ENCODE peak calls at places on chromosomes 13 and 19, in seven cellular contexts. One of them, this sample, is unnamed.

GRCh38 chr13:38763446-38764381 is 76.8 kb downstream of the FREM2 start:
- DNase-seq in HCT116: no peak
- DNase-seq in transverse colon: no peak
- DNase-seq in endothelial cell of umbilical vein: peak; percentile 22
- DNase-seq in K562: no peak
- DNase-seq in suprapubic skin: no peak
- DNase-seq in breast epithelium: no peak
- DNase-seq in this sample: peak; percentile 26

GRCh38 chr13:36814465-36814864 is 4.6 kb upstream of the RFXAP start:
- DNase-seq in HCT116: no peak
- DNase-seq in transverse colon: no peak
- DNase-seq in endothelial cell of umbilical vein: peak; percentile 30
- DNase-seq in K562: no peak
- DNase-seq in suprapubic skin: no peak
- DNase-seq in breast epithelium: no peak
- DNase-seq in this sample: no peak

GRCh38 chr19:41302624-41303351 is 7.2 kb upstream of the CCDC97 start:
- DNase-seq in HCT116: no peak
- DNase-seq in transverse colon: peak; percentile 66
- DNase-seq in endothelial cell of umbilical vein: no peak
- DNase-seq in K562: no peak
- DNase-seq in suprapubic skin: peak; percentile 65
- DNase-seq in breast epithelium: no peak
- DNase-seq in this sample: peak; percentile 62

GRCh38 chr19:33697766-33698165 is 76.0 kb downstream of the CHST8 start:
- DNase-seq in HCT116: no peak
- DNase-seq in transverse colon: no peak
- DNase-seq in endothelial cell of umbilical vein: no peak
- DNase-seq in K562: no peak
- DNase-seq in suprapubic skin: peak; percentile 50
- DNase-seq in breast epithelium: no peak
- DNase-seq in this sample: no peak

GRCh38 chr13:38687246-38688229 is 661 bp downstream of the FREM2 start:
- DNase-seq in HCT116: no peak
- DNase-seq in transverse colon: no peak
- DNase-seq in endothelial cell of umbilical vein: no peak
- DNase-seq in K562: no peak
- DNase-seq in suprapubic skin: no peak
- DNase-seq in breast epithelium: no peak
- DNase-seq in this sample: peak; percentile 87

GRCh38 chr19:16824658-16825311 is 4.4 kb upstream of the SIN3B start:
- DNase-seq in HCT116: no peak
- DNase-seq in transverse colon: no peak
- DNase-seq in endothelial cell of umbilical vein: peak; percentile 41
- DNase-seq in K562: no peak
- DNase-seq in suprapubic skin: no peak
- DNase-seq in breast epithelium: no peak
- DNase-seq in this sample: no peak

GRCh38 chr13:95185851-95186250 is 115.4 kb downstream of the ABCC4 start:
- DNase-seq in HCT116: no peak
- DNase-seq in transverse colon: no peak
- DNase-seq in endothelial cell of umbilical vein: no peak
- DNase-seq in K562: no peak
- DNase-seq in suprapubic skin: no peak
- DNase-seq in breast epithelium: no peak
- DNase-seq in this sample: peak; percentile 27

GRCh38 chr19:29687244-29687896 is 22.1 kb downstream of the PLEKHF1 start:
- DNase-seq in HCT116: no peak
- DNase-seq in transverse colon: no peak
- DNase-seq in endothelial cell of umbilical vein: no peak
- DNase-seq in K562: no peak
- DNase-seq in suprapubic skin: no peak
- DNase-seq in breast epithelium: no peak
- DNase-seq in this sample: no peak

GRCh38 chr13:42553098-42554046 is 20.6 kb upstream of the TNFSF11 start:
- DNase-seq in HCT116: no peak
- DNase-seq in transverse colon: no peak
- DNase-seq in endothelial cell of umbilical vein: peak; percentile 83
- DNase-seq in K562: no peak
- DNase-seq in suprapubic skin: no peak
- DNase-seq in breast epithelium: no peak
- DNase-seq in this sample: no peak

GRCh38 chr19:37929512-37929911 is 22.5 kb downstream of the SIPA1L3 start:
- DNase-seq in HCT116: no peak
- DNase-seq in transverse colon: no peak
- DNase-seq in endothelial cell of umbilical vein: no peak
- DNase-seq in K562: no peak
- DNase-seq in suprapubic skin: no peak
- DNase-seq in breast epithelium: no peak
- DNase-seq in this sample: no peak

GRCh38 chr19:34588249-34588648 is 88.7 kb downstream of the SCGB2B2 start:
- DNase-seq in HCT116: peak; percentile 10
- DNase-seq in transverse colon: no peak
- DNase-seq in endothelial cell of umbilical vein: peak; percentile 7
- DNase-seq in K562: no peak
- DNase-seq in suprapubic skin: no peak
- DNase-seq in breast epithelium: peak; percentile 47
- DNase-seq in this sample: peak; percentile 44

GRCh38 chr13:24618219-24618955 is 61.8 kb upstream of the ATP12A start:
- DNase-seq in HCT116: no peak
- DNase-seq in transverse colon: peak; percentile 41
- DNase-seq in endothelial cell of umbilical vein: no peak
- DNase-seq in K562: no peak
- DNase-seq in suprapubic skin: no peak
- DNase-seq in breast epithelium: peak; percentile 21
- DNase-seq in this sample: peak; percentile 13

GRCh38 chr13:72541674-72542073 is 185.8 kb downstream of the MZT1 start:
- DNase-seq in HCT116: no peak
- DNase-seq in transverse colon: no peak
- DNase-seq in endothelial cell of umbilical vein: no peak
- DNase-seq in K562: no peak
- DNase-seq in suprapubic skin: no peak
- DNase-seq in breast epithelium: no peak
- DNase-seq in this sample: no peak

GRCh38 chr19:24064175-24064574 is 22.8 kb upstream of the ZNF254 start:
- DNase-seq in HCT116: no peak
- DNase-seq in transverse colon: no peak
- DNase-seq in endothelial cell of umbilical vein: no peak
- DNase-seq in K562: no peak
- DNase-seq in suprapubic skin: no peak
- DNase-seq in breast epithelium: no peak
- DNase-seq in this sample: no peak

GRCh38 chr19:3778104-3778867 is 6.3 kb upstream of the RAX2 start:
- DNase-seq in HCT116: no peak
- DNase-seq in transverse colon: no peak
- DNase-seq in endothelial cell of umbilical vein: no peak
- DNase-seq in K562: no peak
- DNase-seq in suprapubic skin: no peak
- DNase-seq in breast epithelium: no peak
- DNase-seq in this sample: peak; percentile 84

GRCh38 chr13:74555291-74556001 is 421.2 kb upstream of the KLF12 start:
- DNase-seq in HCT116: no peak
- DNase-seq in transverse colon: no peak
- DNase-seq in endothelial cell of umbilical vein: no peak
- DNase-seq in K562: no peak
- DNase-seq in suprapubic skin: no peak
- DNase-seq in breast epithelium: no peak
- DNase-seq in this sample: peak; percentile 20

GRCh38 chr13:107427531-107427930 is 787.8 kb downstream of the LIG4 start:
- DNase-seq in HCT116: no peak
- DNase-seq in transverse colon: no peak
- DNase-seq in endothelial cell of umbilical vein: peak; percentile 39
- DNase-seq in K562: no peak
- DNase-seq in suprapubic skin: no peak
- DNase-seq in breast epithelium: no peak
- DNase-seq in this sample: no peak

GRCh38 chr13:32476892-32477291 is 49.0 kb upstream of the N4BP2L1 start:
- DNase-seq in HCT116: no peak
- DNase-seq in transverse colon: no peak
- DNase-seq in endothelial cell of umbilical vein: no peak
- DNase-seq in K562: no peak
- DNase-seq in suprapubic skin: no peak
- DNase-seq in breast epithelium: no peak
- DNase-seq in this sample: no peak

GRCh38 chr13:32475403-32475802 is 47.5 kb upstream of the N4BP2L1 start:
- DNase-seq in HCT116: no peak
- DNase-seq in transverse colon: no peak
- DNase-seq in endothelial cell of umbilical vein: no peak
- DNase-seq in K562: no peak
- DNase-seq in suprapubic skin: no peak
- DNase-seq in breast epithelium: no peak
- DNase-seq in this sample: no peak

GRCh38 chr13:32473650-32474049 is 45.7 kb upstream of the N4BP2L1 start:
- DNase-seq in HCT116: no peak
- DNase-seq in transverse colon: no peak
- DNase-seq in endothelial cell of umbilical vein: no peak
- DNase-seq in K562: no peak
- DNase-seq in suprapubic skin: no peak
- DNase-seq in breast epithelium: no peak
- DNase-seq in this sample: no peak

GRCh38 chr13:32472194-32472621 is 44.3 kb upstream of the N4BP2L1 start:
- DNase-seq in HCT116: no peak
- DNase-seq in transverse colon: no peak
- DNase-seq in endothelial cell of umbilical vein: no peak
- DNase-seq in K562: no peak
- DNase-seq in suprapubic skin: no peak
- DNase-seq in breast epithelium: no peak
- DNase-seq in this sample: no peak

GRCh38 chr13:32476021-32476731 is 48.2 kb upstream of the N4BP2L1 start:
- DNase-seq in HCT116: no peak
- DNase-seq in transverse colon: no peak
- DNase-seq in endothelial cell of umbilical vein: no peak
- DNase-seq in K562: no peak
- DNase-seq in suprapubic skin: no peak
- DNase-seq in breast epithelium: no peak
- DNase-seq in this sample: no peak
- H3K4me3 ChIP-seq in HCT116: no peak overlapping the region
- H3K4me3 ChIP-seq in transverse colon: no peak overlapping the region
- H3K4me3 ChIP-seq in endothelial cell of umbilical vein: no peak overlapping the region
- H3K4me3 ChIP-seq in K562: no peak overlapping the region
- H3K4me3 ChIP-seq in suprapubic skin: no peak overlapping the region
- H3K4me3 ChIP-seq in breast epithelium: no peak overlapping the region
- H3K4me3 ChIP-seq in this sample: no peak overlapping the region

GRCh38 chr19:10604460-10604980 is 17.4 kb upstream of the AP1M2 start:
- DNase-seq in HCT116: no peak
- DNase-seq in transverse colon: peak; percentile 15
- DNase-seq in endothelial cell of umbilical vein: peak; percentile 53
- DNase-seq in K562: no peak
- DNase-seq in suprapubic skin: no peak
- DNase-seq in breast epithelium: no peak
- DNase-seq in this sample: peak; percentile 54
- TF ChIP-seq POLR2A in HCT116: no peak
- TF ChIP-seq POLR2A in transverse colon: no peak
- TF ChIP-seq POLR2A in endothelial cell of umbilical vein: no peak
- TF ChIP-seq POLR2A in K562: no peak
- TF ChIP-seq POLR2A in suprapubic skin: no peak
- TF ChIP-seq POLR2A in breast epithelium: no peak
- TF ChIP-seq POLR2A in this sample: no peak

GRCh38 chr19:461664-462551 is 1.1 kb upstream of the SHC2 start:
- DNase-seq in HCT116: no peak
- DNase-seq in transverse colon: peak; percentile 67
- DNase-seq in endothelial cell of umbilical vein: no peak
- DNase-seq in K562: peak; percentile 93
- DNase-seq in suprapubic skin: no peak
- DNase-seq in breast epithelium: peak; percentile 31
- DNase-seq in this sample: peak; percentile 51
- TF ChIP-seq POLR2AphosphoS5 in HCT116: peak; percentile 27
- TF ChIP-seq POLR2AphosphoS5 in transverse colon: no peak
- TF ChIP-seq POLR2AphosphoS5 in endothelial cell of umbilical vein: no peak
- TF ChIP-seq POLR2AphosphoS5 in K562: no peak
- TF ChIP-seq POLR2AphosphoS5 in suprapubic skin: no peak
- TF ChIP-seq POLR2AphosphoS5 in breast epithelium: peak; percentile 65
- TF ChIP-seq POLR2AphosphoS5 in this sample: no peak

GRCh38 chr19:13984875-13985741 is 21.0 kb downstream of the RFX1 start:
- DNase-seq in HCT116: no peak
- DNase-seq in transverse colon: no peak
- DNase-seq in endothelial cell of umbilical vein: no peak
- DNase-seq in K562: no peak
- DNase-seq in suprapubic skin: no peak
- DNase-seq in breast epithelium: no peak
- DNase-seq in this sample: peak; percentile 92

GRCh38 chr19:13981988-13982501 is 24.1 kb downstream of the RFX1 start:
- DNase-seq in HCT116: no peak
- DNase-seq in transverse colon: no peak
- DNase-seq in endothelial cell of umbilical vein: no peak
- DNase-seq in K562: no peak
- DNase-seq in suprapubic skin: no peak
- DNase-seq in breast epithelium: no peak
- DNase-seq in this sample: no peak

GRCh38 chr19:13982773-13983172 is 23.3 kb downstream of the RFX1 start:
- DNase-seq in HCT116: no peak
- DNase-seq in transverse colon: no peak
- DNase-seq in endothelial cell of umbilical vein: no peak
- DNase-seq in K562: no peak
- DNase-seq in suprapubic skin: no peak
- DNase-seq in breast epithelium: no peak
- DNase-seq in this sample: no peak

GRCh38 chr19:13984186-13984585 is 21.9 kb downstream of the RFX1 start:
- DNase-seq in HCT116: no peak
- DNase-seq in transverse colon: no peak
- DNase-seq in endothelial cell of umbilical vein: no peak
- DNase-seq in K562: no peak
- DNase-seq in suprapubic skin: no peak
- DNase-seq in breast epithelium: no peak
- DNase-seq in this sample: peak; percentile 67

GRCh38 chr19:13983213-13983889 is 22.8 kb downstream of the RFX1 start:
- DNase-seq in HCT116: no peak
- DNase-seq in transverse colon: no peak
- DNase-seq in endothelial cell of umbilical vein: no peak
- DNase-seq in K562: no peak
- DNase-seq in suprapubic skin: no peak
- DNase-seq in breast epithelium: no peak
- DNase-seq in this sample: no peak
- H3K4me3 ChIP-seq in HCT116: no peak overlapping the region
- H3K4me3 ChIP-seq in transverse colon: no peak overlapping the region
- H3K4me3 ChIP-seq in endothelial cell of umbilical vein: no peak overlapping the region
- H3K4me3 ChIP-seq in K562: no peak overlapping the region
- H3K4me3 ChIP-seq in suprapubic skin: no peak overlapping the region
- H3K4me3 ChIP-seq in breast epithelium: no peak overlapping the region
- H3K4me3 ChIP-seq in this sample: no peak overlapping the region

DNA sequence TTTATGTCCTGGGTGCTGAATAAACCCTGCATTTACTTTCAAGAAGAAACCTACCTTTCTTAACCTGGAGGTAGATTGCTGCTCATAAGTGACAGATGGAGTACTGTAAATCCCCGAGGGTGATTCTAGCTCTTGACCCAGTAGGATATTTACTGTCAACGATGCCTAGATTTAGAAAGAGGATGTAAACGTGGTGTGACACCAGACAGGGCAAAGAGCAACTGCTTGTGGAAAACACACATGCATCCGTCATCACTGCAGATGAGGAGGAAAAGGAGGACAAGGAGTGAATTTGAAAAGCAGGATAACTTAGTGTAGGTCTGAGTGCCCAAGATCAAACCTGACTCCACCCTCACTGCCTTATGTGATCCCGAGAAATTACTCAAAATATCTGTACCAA is 9.8 kb upstream of the CLN5 start:
- DNase-seq in HCT116: no peak
- DNase-seq in transverse colon: no peak
- DNase-seq in endothelial cell of umbilical vein: no peak
- DNase-seq in K562: no peak
- DNase-seq in suprapubic skin: no peak
- DNase-seq in breast epithelium: no peak
- DNase-seq in this sample: no peak
- TF ChIP-seq POLR2A in HCT116: no peak
- TF ChIP-seq POLR2A in transverse colon: no peak
- TF ChIP-seq POLR2A in endothelial cell of umbilical vein: no peak
- TF ChIP-seq POLR2A in K562: no peak
- TF ChIP-seq POLR2A in suprapubic skin: no peak
- TF ChIP-seq POLR2A in breast epithelium: no peak
- TF ChIP-seq POLR2A in this sample: no peak